ENCODE peak calls at places on chromosomes 12 and 14, in four cellular contexts. O is upper lobe of left lung, S is ovary, H is GM12878. K is an unnamed sample.

GRCh38 chr14:97178781-97179180 is 381.6 kb downstream of the VRK1 start:
- DNase-seq in O (no peak), S (no peak), H (no peak), K (peak)

GRCh38 chr14:63164108-63164683 is 40.0 kb upstream of the RHOJ start:
- DNase-seq in O (no peak), S (no peak), H (no peak), K (no peak)

GRCh38 chr12:120688527-120689071 is 1.6 kb downstream of the MLEC start:
- DNase-seq in O (no peak), S (no peak), H (no peak), K (peak)

GRCh38 chr14:71439247-71439646 is 493.0 kb upstream of the RGS6 start:
- DNase-seq in O (no peak), S (no peak), H (no peak), K (no peak)

GRCh38 chr14:95270203-95270602 is 49.5 kb downstream of the CLMN start:
- DNase-seq in O (no peak), S (no peak), H (no peak), K (no peak)

GRCh38 chr14:73753043-73753886 is 39.1 kb upstream of the PNMA1 start:
- DNase-seq in O (peak), S (peak), H (no peak), K (no peak)

GRCh38 chr12:80937391-80938238 is at the start of gene LIN7A:
- DNase-seq in O (peak), S (peak), H (no peak), K (peak)

GRCh38 chr14:75319021-75319420 is 40.4 kb downstream of the FOS start:
- DNase-seq in O (no peak), S (no peak), H (no peak), K (no peak)

GRCh38 chr12:104498211-104498801 is 41.6 kb downstream of the CHST11 start:
- DNase-seq in O (no peak), S (no peak), H (no peak), K (no peak)

GRCh38 chr12:130044991-130045621 is 117.2 kb upstream of the FZD10 start:
- DNase-seq in O (no peak), S (no peak), H (no peak), K (no peak)

GRCh38 chr12:2027379-2027778 is 23.1 kb upstream of the DCP1B start:
- DNase-seq in O (no peak), S (no peak), H (no peak), K (no peak)

GRCh38 chr12:93839076-93839475 is 161.9 kb downstream of the CRADD start:
- DNase-seq in O (no peak), S (no peak), H (no peak), K (peak)

GRCh38 chr14:24875203-24875840 is 174.6 kb downstream of the STXBP6 start:
- DNase-seq in O (no peak), S (no peak), H (no peak), K (no peak)

GRCh38 chr12:63967358-63967757 is 122.9 kb downstream of the SRGAP1 start:
- DNase-seq in O (no peak), S (no peak), H (no peak), K (peak)

GRCh38 chr14:76953196-76953945 is 75.1 kb downstream of the IRF2BPL start:
- DNase-seq in O (peak), S (peak), H (no peak), K (peak)

GRCh38 chr12:4001869-4002268 is 128.7 kb upstream of the PARP11 start:
- DNase-seq in O (no peak), S (no peak), H (no peak), K (no peak)

GRCh38 chr12:120722784-120723183 is 2.8 kb upstream of the ACADS start:
- DNase-seq in O (no peak), S (no peak), H (no peak), K (no peak)

GRCh38 chr12:64104376-64104775 is 117.7 kb downstream of the KICS2 start:
- DNase-seq in O (no peak), S (peak), H (no peak), K (peak)

GRCh38 chr12:5567021-5567744 is 135.3 kb downstream of the NTF3 start:
- DNase-seq in O (no peak), S (no peak), H (no peak), K (no peak)

GRCh38 chr12:98544741-98545140 is 29.4 kb downstream of the TMPO start:
- DNase-seq in O (no peak), S (no peak), H (no peak), K (no peak)

GRCh38 chr12:76883151-76883550 is 4.3 kb upstream of the CSRP2 start:
- DNase-seq in O (no peak), S (no peak), H (no peak), K (no peak)

GRCh38 chr12:19574606-19575005 is 135.3 kb downstream of the AEBP2 start:
- DNase-seq in O (no peak), S (no peak), H (no peak), K (no peak)
- TF ChIP-seq CTCF in O (no peak), S (no peak), H (peak), K (no peak)

DNA sequence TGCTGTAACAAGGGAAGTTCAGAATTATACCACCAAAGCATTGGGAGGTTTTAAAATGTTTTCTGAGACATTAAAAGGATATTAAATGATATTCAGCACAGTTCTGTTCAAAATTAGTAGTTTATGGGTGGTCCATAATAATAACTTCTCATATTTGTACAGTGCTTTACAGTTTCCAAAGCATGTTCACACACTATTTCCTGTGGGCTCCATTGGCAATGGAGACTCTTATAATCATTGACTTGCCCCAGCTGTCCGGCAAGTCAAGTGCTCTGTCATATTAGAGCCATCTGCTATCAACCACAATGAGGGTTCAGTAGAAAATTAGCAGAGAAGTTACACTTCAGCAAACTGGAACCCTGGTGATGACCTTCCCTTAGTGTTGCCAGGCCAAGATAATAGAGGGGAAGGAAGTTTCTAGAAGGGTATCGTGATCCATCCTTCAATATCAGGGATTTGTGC is 526.6 kb upstream of the CCDC196 start:
- DNase-seq in O (no peak), S (no peak), H (no peak), K (no peak)
- TF ChIP-seq CTCF in O (peak), S (no peak), H (no peak), K (no peak)

DNA sequence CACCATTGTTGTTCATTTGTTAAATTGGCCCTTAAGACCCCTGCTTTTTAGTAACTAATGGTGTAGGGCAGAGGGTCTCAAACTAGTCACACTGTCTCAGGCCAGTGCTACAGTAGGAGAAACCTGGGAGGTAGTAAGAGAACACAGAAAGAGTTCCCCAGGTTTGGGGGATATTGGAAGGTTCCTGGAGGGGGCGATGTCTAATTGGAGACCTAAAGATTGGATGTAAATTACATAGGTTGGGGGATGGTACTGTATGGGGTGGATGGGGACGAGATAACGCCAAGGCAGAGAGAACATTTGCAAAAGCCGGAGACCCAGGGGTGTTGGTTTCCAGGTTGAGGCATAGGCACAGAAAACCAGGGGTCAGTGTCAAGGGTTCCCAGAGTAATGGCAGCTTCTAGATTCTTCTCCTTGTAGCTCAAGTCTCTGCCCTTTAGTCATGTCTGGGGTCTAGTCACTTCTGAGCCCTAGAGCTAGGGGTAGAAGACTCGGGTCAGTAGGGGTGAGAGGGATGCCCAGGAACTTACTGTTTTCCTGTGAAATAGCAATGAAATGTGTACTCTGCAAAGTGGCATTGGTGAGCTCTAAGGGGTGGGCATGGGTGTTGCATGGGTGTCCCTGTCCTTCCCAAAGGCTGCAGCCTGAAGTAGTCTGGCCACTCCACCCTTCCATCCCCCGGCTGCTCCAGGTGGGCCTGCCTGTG is 21.8 kb downstream of the PLEKHG3 start:
- DNase-seq in O (no peak), S (no peak), H (no peak), K (no peak)
- TF ChIP-seq CTCF in O (no peak), S (no peak), H (no peak), K (no peak)

GRCh38 chr12:106049546-106049945 is 89.2 kb downstream of the NUAK1 start:
- DNase-seq in O (no peak), S (no peak), H (no peak), K (no peak)

GRCh38 chr12:106046301-106046846 is 92.4 kb downstream of the NUAK1 start:
- DNase-seq in O (no peak), S (no peak), H (no peak), K (no peak)

GRCh38 chr12:106048016-106048415 is 90.7 kb downstream of the NUAK1 start:
- DNase-seq in O (no peak), S (no peak), H (no peak), K (no peak)

GRCh38 chr12:106046947-106047346 is 91.8 kb downstream of the NUAK1 start:
- DNase-seq in O (no peak), S (no peak), H (no peak), K (no peak)

DNA sequence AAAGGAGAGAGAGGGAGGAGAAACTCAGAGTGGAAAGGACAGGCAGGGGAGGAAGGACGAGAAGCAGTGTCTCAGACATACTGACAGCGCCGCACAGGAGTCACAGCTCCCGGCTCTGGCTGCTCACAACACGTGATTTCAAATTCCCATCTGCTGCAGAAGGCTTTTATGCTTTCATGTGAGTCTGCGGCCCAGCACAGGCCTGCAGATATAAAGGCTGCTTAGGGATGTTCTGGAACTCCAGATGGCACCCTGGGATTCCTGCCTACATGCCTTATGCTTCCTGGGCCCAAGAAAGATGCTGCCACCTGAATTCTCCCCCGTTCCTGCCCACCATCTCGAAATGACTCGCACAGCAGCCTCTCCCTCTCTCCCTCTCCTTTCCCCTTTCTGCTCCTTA is 89.6 kb downstream of the NUAK1 start:
- DNase-seq in O (no peak), S (no peak), H (no peak), K (no peak)
- TF ChIP-seq CTCF in O (no peak), S (no peak), H (no peak), K (no peak)

DNA sequence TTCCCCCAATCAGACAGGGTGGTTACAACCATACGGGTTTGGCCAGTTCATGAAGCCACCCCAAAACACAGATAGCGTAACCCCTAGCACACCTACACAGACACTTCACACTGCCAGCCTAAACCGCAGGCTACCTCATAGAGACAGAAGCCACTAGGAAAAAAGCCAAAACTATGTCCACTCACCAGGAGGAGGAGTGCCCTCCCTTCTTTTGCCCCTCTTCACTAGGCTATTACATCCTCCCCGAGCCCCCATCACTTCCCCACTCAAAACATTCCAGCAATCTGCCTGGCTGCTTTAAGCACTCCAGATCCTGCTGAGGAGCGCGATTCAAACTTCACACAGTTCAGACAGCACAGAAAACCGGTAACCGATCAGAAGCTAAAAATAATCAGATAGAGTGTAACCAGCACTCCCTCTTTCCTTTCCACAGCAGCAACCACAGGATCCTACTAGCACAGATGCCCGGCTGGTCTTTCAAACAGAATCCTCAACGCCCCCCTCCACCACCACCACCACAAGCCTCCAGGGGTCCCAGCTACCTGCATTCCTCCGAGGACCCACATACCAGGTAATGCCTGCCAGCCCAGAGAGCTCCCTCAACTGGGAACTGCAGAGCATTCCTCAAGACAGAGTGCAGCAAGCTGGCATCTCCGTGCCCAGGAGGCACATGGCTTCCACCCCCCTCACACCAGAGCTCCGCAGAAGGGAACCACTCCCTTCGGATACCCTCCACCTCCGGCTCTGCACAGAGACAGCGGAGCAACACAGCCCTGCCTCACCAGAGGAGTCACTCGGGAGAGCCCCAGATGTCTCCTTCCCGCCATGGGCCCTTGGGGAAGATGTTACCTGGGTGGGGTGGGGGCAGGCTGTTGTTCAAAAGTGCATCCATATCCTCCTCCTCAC is 1.5 kb downstream of the CHD4 start:
- DNase-seq in O (peak), S (peak), H (no peak), K (peak)
- TF ChIP-seq CTCF in O (no peak), S (no peak), H (no peak), K (no peak)